ENCODE peak calls at places on chromosome 18, in six cellular contexts. Q, J, N, D, C and A are unnamed samples.

GRCh38 chr18:13989209-13989608 is 73.9 kb upstream of the MC2R start:
- DNase-seq in C (no peak), Q (no peak), N (no peak), D (no peak), J (no peak), A (no peak)

GRCh38 chr18:24989760-24990547 is 362.0 kb downstream of the ZNF521 start:
- DNase-seq in Q (no peak), J (no peak), C (no peak), N (peak), D (no peak), A (no peak)

GRCh38 chr18:48666613-48667012 is 127.8 kb downstream of the CTIF start:
- DNase-seq in D (no peak), Q (no peak), J (no peak), C (no peak), N (no peak), A (no peak)

GRCh38 chr18:62877448-62878221 is 162.3 kb downstream of the PHLPP1 start:
- DNase-seq in N (peak), J (peak), D (no peak), C (no peak), Q (peak), A (no peak)

GRCh38 chr18:52844323-52844722 is 504.3 kb downstream of the DCC start:
- DNase-seq in N (no peak), J (no peak), Q (no peak), C (no peak), D (no peak), A (no peak)

GRCh38 chr18:47399475-47399874 is 148.0 kb upstream of the SKOR2 start:
- DNase-seq in N (no peak), D (no peak), Q (no peak), C (no peak), J (no peak), A (no peak)

GRCh38 chr18:63168287-63168686 is 151.3 kb downstream of the BCL2 start:
- DNase-seq in Q (no peak), C (no peak), J (no peak), N (no peak), D (no peak), A (no peak)

GRCh38 chr18:34976899-34977786 is 64.1 kb upstream of the MAPRE2 start:
- DNase-seq in D (peak), C (peak), N (peak), J (no peak), Q (peak), A (peak)

GRCh38 chr18:45167109-45167551 is 448.1 kb upstream of the SLC14A2 start:
- DNase-seq in J (no peak), Q (no peak), D (no peak), N (no peak), C (no peak), A (no peak)

GRCh38 chr18:48947583-48947982 is 3.2 kb downstream of the SMAD7 start:
- DNase-seq in D (no peak), Q (no peak), N (no peak), J (no peak), C (peak), A (peak)